ENCODE peak calls at places on chromosomes 6 and 20, in four cellular contexts. Z, I, T and S are unnamed samples. For H3K4me1 and H4K20me1, the result is how much of the 10 kb centered on the place peaks cover.

GRCh38 chr6:33312361-33313104 is 1.3 kb downstream of the TAPBP start:
- DNase-seq in T (peak), Z (peak), I (peak), S (peak)

GRCh38 chr6:43838276-43839036 is 68.4 kb downstream of the VEGFA start:
- DNase-seq in Z (peak), I (peak), T (peak), S (peak)

GRCh38 chr6:5379647-5380242 is 118.4 kb downstream of the FARS2 start:
- DNase-seq in Z (peak), I (no peak), T (peak), S (no peak)

GRCh38 chr6:84466521-84466920 is 239.1 kb upstream of the CEP162 start:
- DNase-seq in I (peak), Z (peak), T (peak), S (peak)

GRCh38 chr6:86380571-86381125 is 556.7 kb upstream of the HTR1E start:
- DNase-seq in I (no peak), T (no peak), Z (no peak), S (no peak)

GRCh38 chr20:36094497-36094896 is 60.0 kb upstream of the EPB41L1 start:
- DNase-seq in I (peak), Z (peak), T (no peak), S (peak)

GRCh38 chr6:56004421-56004820 is 129.0 kb upstream of the BMP5 start:
- DNase-seq in T (no peak), Z (no peak), I (peak), S (peak)

GRCh38 chr6:159934181-159934580 is 34.7 kb upstream of the IGF2R start:
- DNase-seq in T (no peak), I (peak), Z (no peak), S (peak)

GRCh38 chr6:147127587-147127986 is 76.6 kb upstream of the STXBP5 start:
- DNase-seq in Z (no peak), T (no peak), I (peak), S (peak)

GRCh38 chr6:163320804-163321203 is 93.7 kb upstream of the QKI start:
- DNase-seq in I (no peak), Z (no peak), T (no peak), S (no peak)

GRCh38 chr6:2914318-2914660 is 11.2 kb upstream of the SERPINB9 start:
- DNase-seq in T (no peak), I (no peak), Z (no peak), S (no peak)

GRCh38 chr6:45923831-45924391 is 91.7 kb downstream of the CLIC5 start:
- DNase-seq in Z (no peak), I (peak), T (no peak), S (peak)

GRCh38 chr6:34362176-34362575 is 30.3 kb downstream of the NUDT3 start:
- DNase-seq in Z (no peak), I (no peak), T (no peak), S (no peak)

GRCh38 chr6:34362909-34363713 is 29.4 kb downstream of the NUDT3 start:
- DNase-seq in T (no peak), Z (no peak), I (no peak), S (no peak)

GRCh38 chr6:34359438-34360158 is 32.9 kb downstream of the NUDT3 start:
- DNase-seq in Z (no peak), T (no peak), I (peak), S (peak)

GRCh38 chr6:34358389-34358906 is 34.0 kb downstream of the NUDT3 start:
- DNase-seq in I (peak), Z (peak), T (no peak), S (no peak)

GRCh38 chr6:34360556-34360955 is 31.9 kb downstream of the NUDT3 start:
- DNase-seq in Z (no peak), T (no peak), I (peak), S (peak)
- H3K4me1 ChIP-seq in Z (under half), T (under half), I (under half), S (under half)

DNA sequence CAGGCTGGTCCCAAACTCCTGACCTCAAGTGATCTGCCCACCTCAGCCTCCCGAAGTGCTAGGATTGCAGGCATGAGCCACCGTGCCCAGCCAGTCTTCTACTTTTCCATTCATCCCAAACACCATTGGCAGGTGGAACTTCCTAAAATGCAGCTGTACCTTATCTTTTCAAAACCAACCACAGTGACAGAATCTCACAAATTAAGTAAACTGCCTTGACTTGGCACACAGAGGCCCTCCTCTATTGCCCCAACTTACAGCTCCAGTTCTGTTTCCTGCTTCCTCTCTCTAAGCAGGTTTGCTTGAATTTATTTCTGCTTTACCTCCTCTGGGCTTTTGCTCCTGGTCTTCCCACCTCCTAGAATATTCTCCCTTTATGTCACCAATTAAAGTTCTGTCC is 7.6 kb downstream of the MYB start:
- DNase-seq in T (no peak), I (no peak), Z (no peak), S (no peak)
- H4K20me1 ChIP-seq in T (under half), I (under half), Z (under half), S (under half)

GRCh38 chr6:168791916-168792315 is 350.9 kb downstream of the SMOC2 start:
- DNase-seq in Z (no peak), I (no peak), T (no peak), S (no peak)
- H3K4me1 ChIP-seq in Z (under half), I (under half), T (under half), S (under half)

GRCh38 chr6:42359021-42359420 is 92.7 kb downstream of the TRERF1 start:
- DNase-seq in Z (no peak), I (no peak), T (no peak), S (no peak)
- H4K20me1 ChIP-seq in Z (under half), I (under half), T (under half), S (under half)